ENCODE peak calls at places on chromosomes 13 and 19, in five cellular contexts. R, O, Y, C and J are unnamed samples.

GRCh38 chr19:41563847-41564514 is 12.0 kb upstream of the CEACAM21 start:
- DNase-seq in C (no peak), Y (no peak), O (no peak), R (no peak), J (no peak)

GRCh38 chr13:93004919-93005318 is 221.7 kb upstream of the GPC6 start:
- DNase-seq in Y (no peak), O (no peak), C (no peak), R (no peak), J (no peak)

GRCh38 chr19:35000647-35001501 is 751 bp downstream of the GRAMD1A start:
- DNase-seq in O (peak; percentile 63), C (peak; percentile 58), R (no peak), Y (no peak), J (no peak)

GRCh38 chr19:19591133-19591825 is 27.2 kb downstream of the PBX4 start:
- DNase-seq in C (no peak), O (no peak), Y (peak; percentile 67), R (peak; percentile 73), J (no peak)

GRCh38 chr19:33242911-33243310 is 17.3 kb upstream of the SLC7A10 start:
- DNase-seq in Y (no peak), C (no peak), O (no peak), R (no peak), J (no peak)

GRCh38 chr13:111043575-111043982 is 71.5 kb upstream of the ARHGEF7 start:
- DNase-seq in O (no peak), Y (peak; percentile 54), R (no peak), C (no peak), J (no peak)

GRCh38 chr19:3730457-3730958 is 22.3 kb downstream of the TJP3 start:
- DNase-seq in Y (no peak), R (no peak), C (no peak), O (no peak), J (no peak)

GRCh38 chr19:40265055-40265762 is 19.9 kb downstream of the AKT2 start:
- DNase-seq in O (no peak), R (no peak), Y (no peak), C (no peak), J (no peak)

GRCh38 chr13:114230117-114230516 is 4.6 kb upstream of the CDC16 start:
- DNase-seq in C (no peak), Y (no peak), R (no peak), O (no peak), J (no peak)

GRCh38 chr13:73913043-73913740 is 221.0 kb downstream of the KLF12 start:
- DNase-seq in R (no peak), O (no peak), C (no peak), Y (no peak), J (no peak)

GRCh38 chr19:57615346-57615745 is 1.3 kb downstream of the ZNF134 start:
- DNase-seq in O (no peak), R (no peak), C (no peak), Y (no peak), J (no peak)

GRCh38 chr19:3868770-3869456 is at the start of gene ZFR2:
- DNase-seq in R (no peak), C (no peak), Y (no peak), O (no peak), J (no peak)

GRCh38 chr13:21668665-21669599 is 1.9 kb upstream of the FGF9 start:
- DNase-seq in C (no peak), Y (no peak), O (peak; percentile 58), R (no peak), J (peak; percentile 63)

GRCh38 chr19:16442386-16443276 is 29.1 kb downstream of the EPS15L1 start:
- DNase-seq in Y (no peak), O (peak; percentile 69), R (no peak), C (no peak), J (no peak)

GRCh38 chr13:24982333-24982999 is 113.5 kb upstream of the PABPC3 start:
- DNase-seq in Y (no peak), C (no peak), O (peak; percentile 71), R (no peak), J (no peak)

GRCh38 chr13:24983094-24983493 is 112.8 kb upstream of the PABPC3 start:
- DNase-seq in Y (no peak), O (no peak), R (no peak), C (no peak), J (no peak)

GRCh38 chr13:24986826-24987225 is 109.1 kb upstream of the PABPC3 start:
- DNase-seq in O (no peak), Y (no peak), R (no peak), C (no peak), J (no peak)

GRCh38 chr13:24984134-24984533 is 111.8 kb upstream of the PABPC3 start:
- DNase-seq in O (no peak), R (no peak), C (no peak), Y (no peak), J (no peak)

GRCh38 chr13:24985102-24985501 is 110.8 kb upstream of the PABPC3 start:
- DNase-seq in R (no peak), Y (no peak), C (peak; percentile 29), O (no peak), J (no peak)
- TF ChIP-seq CTCF in R (no peak), Y (no peak), C (peak; percentile 15), O (no peak), J (no peak)

DNA sequence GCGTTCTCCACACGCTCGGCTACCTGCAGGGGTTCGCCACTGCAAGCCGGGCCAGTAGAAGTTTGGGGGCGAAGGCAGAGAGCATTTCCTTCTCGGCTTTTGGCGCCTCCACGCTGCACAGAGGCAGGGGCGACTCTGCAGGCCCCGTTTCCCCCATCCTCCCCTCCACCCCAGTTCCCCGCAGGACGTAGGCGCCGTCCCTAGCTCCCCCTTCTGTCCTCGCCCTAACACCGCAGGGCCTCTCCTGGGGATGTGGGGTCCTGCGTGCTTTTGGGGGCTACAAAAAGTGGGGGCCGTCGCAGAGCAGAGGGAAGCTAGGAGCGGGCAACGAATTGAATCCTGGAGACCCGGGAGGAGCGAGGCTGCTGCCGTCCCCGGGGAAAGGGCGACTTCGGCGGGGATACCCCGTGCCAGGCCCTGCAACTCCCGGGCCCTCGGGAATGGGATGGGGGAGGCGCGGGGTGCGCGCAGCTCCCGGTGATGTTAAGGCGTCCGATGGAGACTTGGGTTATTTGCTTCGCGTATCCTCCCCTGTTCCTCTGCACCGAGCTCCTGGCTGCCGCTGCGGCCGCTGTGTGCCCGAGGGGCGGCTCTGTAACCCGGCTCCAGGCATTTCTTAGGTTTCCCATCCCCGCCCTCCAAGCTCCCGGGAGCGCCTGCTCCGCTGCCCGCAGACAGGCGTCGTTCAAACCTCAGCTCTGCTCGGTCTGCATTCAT is 255.9 kb upstream of the SOX21 start:
- DNase-seq in R (no peak), O (no peak), Y (no peak), C (no peak), J (no peak)
- TF ChIP-seq CTCF in R (peak; percentile 35), O (no peak), Y (no peak), C (no peak), J (no peak)

DNA sequence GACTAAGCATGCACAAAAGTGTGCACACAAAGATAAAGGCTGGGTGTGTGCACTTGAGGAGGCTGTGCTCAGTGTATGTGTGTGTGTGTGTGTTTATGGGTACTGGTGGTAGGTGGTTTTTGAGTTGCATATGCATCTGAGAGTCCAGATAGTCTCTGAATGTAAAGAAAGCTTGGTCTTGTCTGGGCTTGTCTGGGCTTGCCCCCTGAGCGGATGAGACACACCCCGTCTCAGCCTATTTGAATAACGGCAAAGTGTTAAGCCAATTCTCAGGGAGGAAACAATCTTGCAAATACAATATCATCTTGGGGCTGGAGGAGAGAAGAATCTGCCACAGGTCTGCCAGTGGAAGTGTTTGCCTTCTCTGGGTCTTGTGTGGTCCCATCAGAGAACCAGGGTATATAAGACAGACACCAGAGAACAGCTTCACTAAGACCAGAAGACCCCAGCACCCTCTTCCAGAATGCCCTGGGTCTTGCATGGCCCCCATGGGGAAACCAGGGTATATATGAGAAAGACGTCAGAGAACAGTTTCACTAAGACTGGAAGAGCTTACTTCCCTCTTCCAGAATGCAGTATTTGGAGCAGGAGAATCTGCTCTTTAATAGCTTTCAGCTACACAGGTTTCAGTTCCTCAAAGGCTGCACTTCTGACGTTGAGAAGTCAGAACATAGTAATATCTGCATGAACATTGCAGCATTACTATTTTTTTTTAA is 13.4 kb downstream of the CD70 start:
- DNase-seq in C (no peak), R (no peak), Y (no peak), O (no peak), J (no peak)
- TF ChIP-seq CTCF in C (no peak), R (no peak), Y (no peak), O (no peak), J (no peak)

DNA sequence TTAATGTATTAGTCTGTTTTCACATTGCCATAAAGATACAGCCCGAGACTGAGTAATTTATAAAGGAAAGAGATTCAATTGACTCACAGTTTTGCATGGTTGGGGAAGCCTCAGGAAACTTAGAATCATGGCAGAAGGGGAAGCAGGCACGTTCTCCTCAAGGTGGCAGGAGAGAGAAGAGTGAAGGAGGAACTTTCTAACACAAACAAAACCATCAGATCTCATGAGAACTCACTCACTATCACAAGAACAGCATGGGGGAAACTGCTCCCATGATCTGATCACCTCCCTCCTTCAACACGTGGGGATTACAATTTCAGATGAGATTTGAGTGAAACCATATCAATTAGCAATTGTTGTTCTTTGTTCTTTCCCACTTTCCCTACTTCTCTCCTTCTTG is 689.0 kb upstream of the SLITRK1 start:
- DNase-seq in R (no peak), Y (no peak), O (no peak), C (peak; percentile 27), J (no peak)
- TF ChIP-seq CTCF in R (no peak), Y (no peak), O (no peak), C (peak; percentile 18), J (no peak)

DNA sequence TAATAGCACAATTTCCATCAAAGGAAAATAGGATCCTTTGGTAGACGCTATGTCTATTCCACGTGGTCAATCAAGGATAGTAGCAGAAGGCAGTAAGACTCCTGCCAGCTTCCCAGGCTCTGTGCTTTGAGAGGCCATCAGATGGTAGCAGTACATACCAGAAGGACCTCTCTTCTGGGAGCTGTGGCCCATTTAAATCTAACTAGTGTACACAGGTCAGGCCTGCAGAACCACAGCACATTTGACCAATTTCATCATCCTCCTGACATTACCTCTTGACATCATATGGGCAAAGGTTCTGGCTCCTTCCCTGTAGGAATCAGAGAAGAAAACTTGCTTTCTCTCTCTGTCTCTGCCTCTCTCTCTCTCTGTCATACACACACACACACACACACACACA is 229.6 kb upstream of the HTR2A start:
- DNase-seq in C (peak; percentile 3), R (no peak), Y (no peak), O (no peak), J (no peak)
- TF ChIP-seq CTCF in C (no peak), R (no peak), Y (no peak), O (no peak), J (no peak)

DNA sequence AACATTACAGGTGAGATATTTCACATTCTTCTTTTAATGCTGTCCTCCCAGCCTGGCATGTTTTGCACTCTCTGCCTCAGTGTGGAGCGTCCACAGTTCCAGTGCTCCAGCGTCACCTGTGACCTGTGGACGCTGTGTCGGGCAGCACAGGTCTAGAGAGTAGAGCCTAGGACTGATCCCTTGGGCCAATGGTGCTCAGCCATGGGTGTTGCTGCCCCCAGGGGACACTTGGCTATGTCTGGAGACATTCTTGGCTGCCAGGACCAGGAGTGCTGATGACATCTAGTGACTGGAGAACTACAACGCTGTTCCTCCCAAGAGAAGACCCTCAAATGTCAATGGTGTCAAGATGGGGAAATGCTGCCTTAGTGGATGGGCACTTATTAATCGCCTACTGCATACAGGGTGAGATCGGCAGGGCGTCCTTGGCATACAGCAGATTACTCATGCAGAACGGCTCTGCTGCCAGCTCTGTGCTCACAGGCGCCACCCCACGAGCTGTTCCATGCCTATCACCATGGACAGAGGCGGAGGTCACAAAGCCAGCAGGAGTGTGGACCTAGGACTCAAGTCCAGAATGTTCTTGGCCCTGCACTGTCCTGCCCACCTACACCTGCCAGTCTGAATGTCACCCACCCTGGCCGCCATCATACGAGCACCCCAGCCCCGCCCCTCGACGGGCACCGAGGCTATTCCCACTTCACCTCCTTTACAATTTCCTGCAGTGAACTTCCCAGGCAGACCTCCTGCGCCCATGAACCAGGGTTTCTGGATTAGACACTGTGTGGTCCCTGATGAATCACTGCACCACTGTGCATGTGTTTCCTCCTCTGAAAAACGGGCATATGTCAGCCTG is 13.9 kb upstream of the MADCAM1 start:
- DNase-seq in C (no peak), R (no peak), O (no peak), Y (no peak), J (no peak)
- TF ChIP-seq CTCF in C (no peak), R (no peak), O (no peak), Y (no peak), J (peak; percentile 9)